ENCODE peak calls at places on chromosomes 6 and 20, in seven cellular contexts. One of them, this sample, is unnamed.

GRCh38 chr20:25546048-25546447 is 39.3 kb downstream of the NINL start:
- DNase-seq in cardiac fibroblast: no peak
- DNase-seq in pancreas: no peak
- DNase-seq in RWPE1: no peak
- DNase-seq in nephron progenitor cell: no peak
- DNase-seq in natural killer cell: no peak
- DNase-seq in heart left ventricle: no peak
- DNase-seq in this sample: no peak

GRCh38 chr6:149905911-149906371 is 8.0 kb upstream of the RAET1E start:
- DNase-seq in natural killer cell: no peak
- DNase-seq in RWPE1: no peak
- DNase-seq in heart left ventricle: no peak
- DNase-seq in nephron progenitor cell: no peak
- DNase-seq in cardiac fibroblast: no peak
- DNase-seq in pancreas: no peak
- DNase-seq in this sample: no peak

GRCh38 chr20:61543086-61543485 is 291.0 kb downstream of the CDH4 start:
- DNase-seq in cardiac fibroblast: no peak
- DNase-seq in natural killer cell: no peak
- DNase-seq in RWPE1: no peak
- DNase-seq in heart left ventricle: no peak
- DNase-seq in pancreas: no peak
- DNase-seq in nephron progenitor cell: no peak
- DNase-seq in this sample: no peak

GRCh38 chr20:59571151-59571550 is 33.2 kb upstream of the PHACTR3 start:
- DNase-seq in nephron progenitor cell: no peak
- DNase-seq in RWPE1: no peak
- DNase-seq in cardiac fibroblast: no peak
- DNase-seq in heart left ventricle: no peak
- DNase-seq in pancreas: no peak
- DNase-seq in natural killer cell: no peak
- DNase-seq in this sample: no peak

GRCh38 chr20:53495357-53495756 is 98.3 kb downstream of the ZNF217 start:
- DNase-seq in pancreas: no peak
- DNase-seq in natural killer cell: no peak
- DNase-seq in RWPE1: no peak
- DNase-seq in nephron progenitor cell: no peak
- DNase-seq in heart left ventricle: no peak
- DNase-seq in cardiac fibroblast: peak
- DNase-seq in this sample: no peak

GRCh38 chr20:15081301-15081700 is 743.9 kb upstream of the FLRT3 start:
- DNase-seq in nephron progenitor cell: no peak
- DNase-seq in cardiac fibroblast: no peak
- DNase-seq in RWPE1: no peak
- DNase-seq in natural killer cell: no peak
- DNase-seq in heart left ventricle: no peak
- DNase-seq in pancreas: no peak
- DNase-seq in this sample: no peak

GRCh38 chr6:134707342-134707982 is 242.4 kb downstream of the ALDH8A1 start:
- DNase-seq in nephron progenitor cell: no peak
- DNase-seq in heart left ventricle: no peak
- DNase-seq in natural killer cell: no peak
- DNase-seq in cardiac fibroblast: peak
- DNase-seq in pancreas: peak
- DNase-seq in RWPE1: peak
- DNase-seq in this sample: no peak

GRCh38 chr6:13457577-13457976 is 29.8 kb downstream of the GFOD1 start:
- DNase-seq in nephron progenitor cell: no peak
- DNase-seq in pancreas: no peak
- DNase-seq in RWPE1: peak
- DNase-seq in natural killer cell: no peak
- DNase-seq in heart left ventricle: peak
- DNase-seq in cardiac fibroblast: no peak
- DNase-seq in this sample: no peak

GRCh38 chr6:25829375-25829774 is 2.5 kb downstream of the SLC17A1 start:
- DNase-seq in nephron progenitor cell: no peak
- DNase-seq in natural killer cell: no peak
- DNase-seq in pancreas: no peak
- DNase-seq in RWPE1: no peak
- DNase-seq in heart left ventricle: no peak
- DNase-seq in cardiac fibroblast: no peak
- DNase-seq in this sample: no peak

GRCh38 chr6:131552572-131552971 is 20.5 kb upstream of the ARG1 start:
- DNase-seq in nephron progenitor cell: no peak
- DNase-seq in heart left ventricle: no peak
- DNase-seq in cardiac fibroblast: no peak
- DNase-seq in natural killer cell: no peak
- DNase-seq in pancreas: no peak
- DNase-seq in RWPE1: no peak
- DNase-seq in this sample: no peak

GRCh38 chr6:75402296-75402695 is 91.3 kb downstream of the FILIP1 start:
- DNase-seq in heart left ventricle: peak
- DNase-seq in pancreas: no peak
- DNase-seq in nephron progenitor cell: no peak
- DNase-seq in cardiac fibroblast: peak
- DNase-seq in natural killer cell: no peak
- DNase-seq in RWPE1: no peak
- DNase-seq in this sample: no peak

GRCh38 chr20:35363190-35363589 is 48.6 kb downstream of the UQCC1 start:
- DNase-seq in heart left ventricle: no peak
- DNase-seq in pancreas: no peak
- DNase-seq in nephron progenitor cell: no peak
- DNase-seq in cardiac fibroblast: peak
- DNase-seq in RWPE1: no peak
- DNase-seq in natural killer cell: no peak
- DNase-seq in this sample: no peak

GRCh38 chr6:31689249-31690110 is 8.6 kb upstream of the LY6G5C start:
- DNase-seq in heart left ventricle: no peak
- DNase-seq in nephron progenitor cell: no peak
- DNase-seq in cardiac fibroblast: no peak
- DNase-seq in natural killer cell: no peak
- DNase-seq in pancreas: no peak
- DNase-seq in RWPE1: no peak
- DNase-seq in this sample: no peak

GRCh38 chr6:71383891-71384489 is 95.4 kb downstream of the OGFRL1 start:
- DNase-seq in heart left ventricle: no peak
- DNase-seq in pancreas: no peak
- DNase-seq in cardiac fibroblast: peak
- DNase-seq in RWPE1: no peak
- DNase-seq in natural killer cell: no peak
- DNase-seq in nephron progenitor cell: peak
- DNase-seq in this sample: no peak

GRCh38 chr20:24779166-24779565 is 169.9 kb upstream of the CST7 start:
- DNase-seq in cardiac fibroblast: no peak
- DNase-seq in RWPE1: no peak
- DNase-seq in pancreas: no peak
- DNase-seq in nephron progenitor cell: no peak
- DNase-seq in natural killer cell: no peak
- DNase-seq in heart left ventricle: no peak
- DNase-seq in this sample: no peak

GRCh38 chr6:28258877-28259777 is at the start of gene NKAPL:
- DNase-seq in cardiac fibroblast: peak
- DNase-seq in pancreas: peak
- DNase-seq in nephron progenitor cell: no peak
- DNase-seq in RWPE1: no peak
- DNase-seq in heart left ventricle: peak
- DNase-seq in natural killer cell: peak
- DNase-seq in this sample: no peak

GRCh38 chr6:24927985-24928735 is 7.6 kb downstream of the RIPOR2 start:
- DNase-seq in heart left ventricle: no peak
- DNase-seq in nephron progenitor cell: no peak
- DNase-seq in RWPE1: no peak
- DNase-seq in pancreas: no peak
- DNase-seq in natural killer cell: no peak
- DNase-seq in cardiac fibroblast: peak
- DNase-seq in this sample: no peak

GRCh38 chr6:170473226-170473789 is 79.8 kb downstream of the PSMB1 start:
- DNase-seq in cardiac fibroblast: no peak
- DNase-seq in pancreas: no peak
- DNase-seq in natural killer cell: no peak
- DNase-seq in nephron progenitor cell: no peak
- DNase-seq in heart left ventricle: peak
- DNase-seq in RWPE1: no peak
- DNase-seq in this sample: no peak

GRCh38 chr6:112971651-112972050 is 624.5 kb downstream of the RFPL4B start:
- DNase-seq in natural killer cell: no peak
- DNase-seq in heart left ventricle: no peak
- DNase-seq in nephron progenitor cell: no peak
- DNase-seq in cardiac fibroblast: no peak
- DNase-seq in pancreas: no peak
- DNase-seq in RWPE1: no peak
- DNase-seq in this sample: no peak

GRCh38 chr6:41273699-41274098 is 12.8 kb downstream of the TREM1 start:
- DNase-seq in heart left ventricle: no peak
- DNase-seq in RWPE1: no peak
- DNase-seq in nephron progenitor cell: no peak
- DNase-seq in pancreas: no peak
- DNase-seq in cardiac fibroblast: no peak
- DNase-seq in natural killer cell: no peak
- DNase-seq in this sample: no peak

GRCh38 chr6:112927641-112928040 is 580.5 kb downstream of the RFPL4B start:
- DNase-seq in pancreas: no peak
- DNase-seq in RWPE1: no peak
- DNase-seq in nephron progenitor cell: no peak
- DNase-seq in natural killer cell: no peak
- DNase-seq in heart left ventricle: no peak
- DNase-seq in cardiac fibroblast: no peak
- DNase-seq in this sample: no peak

GRCh38 chr6:53918854-53919253 is 124.0 kb downstream of the LRRC1 start:
- DNase-seq in cardiac fibroblast: no peak
- DNase-seq in pancreas: no peak
- DNase-seq in RWPE1: no peak
- DNase-seq in natural killer cell: no peak
- DNase-seq in heart left ventricle: no peak
- DNase-seq in nephron progenitor cell: no peak
- DNase-seq in this sample: no peak

GRCh38 chr6:53168516-53169257 is 20.0 kb upstream of the GCM1 start:
- DNase-seq in nephron progenitor cell: no peak
- DNase-seq in cardiac fibroblast: peak
- DNase-seq in natural killer cell: no peak
- DNase-seq in heart left ventricle: no peak
- DNase-seq in RWPE1: peak
- DNase-seq in pancreas: no peak
- DNase-seq in this sample: no peak

GRCh38 chr6:20459682-20460081 is 58.0 kb downstream of the E2F3 start:
- DNase-seq in RWPE1: no peak
- DNase-seq in natural killer cell: no peak
- DNase-seq in nephron progenitor cell: no peak
- DNase-seq in heart left ventricle: no peak
- DNase-seq in cardiac fibroblast: no peak
- DNase-seq in pancreas: no peak
- DNase-seq in this sample: no peak

DNA sequence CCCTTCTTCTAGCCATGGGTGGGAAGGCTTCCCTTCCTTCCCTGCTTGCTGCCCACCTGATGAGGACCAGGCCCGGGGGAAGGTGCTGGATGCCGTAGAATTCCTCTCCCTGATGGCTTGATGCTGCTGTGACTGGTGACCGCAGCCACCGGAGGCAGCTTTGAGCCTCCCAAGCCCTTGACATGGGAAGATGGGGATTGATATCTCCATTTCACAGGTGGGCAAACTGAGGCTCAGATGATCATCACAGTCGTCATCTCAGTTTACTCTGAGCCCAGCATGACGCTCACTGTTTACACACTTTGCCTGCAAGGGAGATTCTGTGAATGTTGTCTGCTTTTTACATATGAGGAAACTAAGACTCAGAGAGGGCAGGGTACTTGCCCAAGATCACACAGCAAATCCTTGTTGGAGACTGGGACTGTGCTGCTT is 43.9 kb downstream of the SRC start:
- DNase-seq in cardiac fibroblast: no peak
- DNase-seq in natural killer cell: no peak
- DNase-seq in heart left ventricle: no peak
- DNase-seq in nephron progenitor cell: no peak
- DNase-seq in pancreas: no peak
- DNase-seq in RWPE1: no peak
- DNase-seq in this sample: no peak
- TF ChIP-seq CTCF in cardiac fibroblast: peak
- TF ChIP-seq CTCF in natural killer cell: no peak
- TF ChIP-seq CTCF in heart left ventricle: no peak
- TF ChIP-seq CTCF in nephron progenitor cell: no peak
- TF ChIP-seq CTCF in pancreas: no peak
- TF ChIP-seq CTCF in RWPE1: no peak
- TF ChIP-seq CTCF in this sample: no peak

DNA sequence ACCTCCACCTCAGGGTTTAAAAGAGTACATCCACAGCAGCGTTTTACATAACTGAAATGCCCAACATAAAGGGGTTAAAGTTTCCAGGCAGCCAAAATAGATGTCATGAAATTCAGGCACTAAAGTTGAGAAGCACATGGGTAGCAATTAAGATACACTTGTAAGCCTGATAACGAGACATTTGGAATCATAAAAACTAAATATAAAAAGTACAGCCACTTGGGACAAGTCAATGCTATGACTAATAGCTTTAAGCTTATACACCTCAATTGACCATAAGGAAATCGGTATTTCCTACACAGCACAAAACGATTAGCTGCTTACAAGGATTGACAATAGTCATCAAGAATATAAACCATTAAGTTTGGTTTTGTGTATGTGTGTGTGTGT is 11.8 kb downstream of the LOC128125822 start:
- DNase-seq in cardiac fibroblast: no peak
- DNase-seq in natural killer cell: no peak
- DNase-seq in nephron progenitor cell: no peak
- DNase-seq in heart left ventricle: no peak
- DNase-seq in RWPE1: no peak
- DNase-seq in pancreas: no peak
- DNase-seq in this sample: no peak
- TF ChIP-seq CTCF in cardiac fibroblast: no peak
- TF ChIP-seq CTCF in natural killer cell: no peak
- TF ChIP-seq CTCF in nephron progenitor cell: no peak
- TF ChIP-seq CTCF in heart left ventricle: no peak
- TF ChIP-seq CTCF in RWPE1: no peak
- TF ChIP-seq CTCF in pancreas: no peak
- TF ChIP-seq CTCF in this sample: no peak

DNA sequence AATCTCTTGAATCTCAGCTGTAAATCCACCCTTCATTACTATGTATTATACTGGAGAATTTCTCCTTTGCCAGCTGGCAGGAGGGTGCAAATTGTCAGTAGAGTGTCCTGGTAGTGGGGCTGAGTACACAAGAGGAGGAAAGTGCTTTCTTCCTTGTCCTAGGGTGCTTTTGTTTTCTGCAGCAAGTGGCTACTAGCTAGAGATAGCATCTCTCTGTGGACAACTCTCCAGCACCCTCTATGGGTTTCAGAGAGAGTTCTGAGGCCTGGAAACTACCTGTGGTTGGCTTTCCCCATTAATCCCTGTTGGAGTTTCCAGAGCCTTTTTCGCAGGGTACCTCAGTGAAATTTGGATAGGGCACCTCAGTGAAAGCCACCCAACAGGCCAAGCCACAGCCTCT is 422.5 kb upstream of the RGS17 start:
- DNase-seq in cardiac fibroblast: no peak
- DNase-seq in RWPE1: no peak
- DNase-seq in natural killer cell: no peak
- DNase-seq in heart left ventricle: no peak
- DNase-seq in nephron progenitor cell: peak
- DNase-seq in pancreas: no peak
- DNase-seq in this sample: no peak
- TF ChIP-seq CTCF in cardiac fibroblast: no peak
- TF ChIP-seq CTCF in RWPE1: no peak
- TF ChIP-seq CTCF in natural killer cell: no peak
- TF ChIP-seq CTCF in heart left ventricle: peak
- TF ChIP-seq CTCF in nephron progenitor cell: peak
- TF ChIP-seq CTCF in pancreas: no peak
- TF ChIP-seq CTCF in this sample: no peak

GRCh38 chr20:44705364-44706094 is 9.6 kb upstream of the CCN5 start:
- DNase-seq in cardiac fibroblast: no peak
- DNase-seq in heart left ventricle: no peak
- DNase-seq in RWPE1: no peak
- DNase-seq in pancreas: no peak
- DNase-seq in natural killer cell: no peak
- DNase-seq in nephron progenitor cell: no peak
- DNase-seq in this sample: no peak
- TF ChIP-seq CTCF in cardiac fibroblast: no peak
- TF ChIP-seq CTCF in heart left ventricle: no peak
- TF ChIP-seq CTCF in RWPE1: no peak
- TF ChIP-seq CTCF in pancreas: no peak
- TF ChIP-seq CTCF in natural killer cell: no peak
- TF ChIP-seq CTCF in nephron progenitor cell: no peak
- TF ChIP-seq CTCF in this sample: no peak